ENCODE peak calls at places on chromosomes 1 and 21, in eight cellular contexts. T is endodermal cell, Q is cardiac fibroblast, S is dorsolateral prefrontal cortex, O is spleen, K is T-helper 1 cell, M is non-pigmented ciliary epithelial cell, V is NCI-H69. G is an unnamed sample.

GRCh38 chr1:2360588-2361364 is 30.6 kb downstream of the MORN1 start:
- DNase-seq in T (no peak), Q (peak), S (no peak), O (peak), K (no peak), M (no peak), V (no peak), G (no peak)

GRCh38 chr1:236870721-236871120 is 75.6 kb downstream of the MTR start:
- DNase-seq in T (no peak), Q (no peak), S (no peak), O (no peak), K (no peak), M (no peak), V (no peak), G (no peak)

GRCh38 chr1:94660994-94661393 is 119.4 kb upstream of the F3 start:
- DNase-seq in T (peak), Q (no peak), S (no peak), O (no peak), K (no peak), M (no peak), V (no peak), G (no peak)

GRCh38 chr1:10457910-10458309 is 8.1 kb downstream of the CORT start:
- DNase-seq in T (no peak), Q (no peak), S (no peak), O (no peak), K (no peak), M (no peak), V (peak), G (no peak)

GRCh38 chr1:76303348-76303712 is 228.8 kb downstream of the ST6GALNAC3 start:
- DNase-seq in T (no peak), Q (no peak), S (no peak), O (no peak), K (no peak), M (no peak), V (peak), G (no peak)

GRCh38 chr1:226545806-226546596 is 2.6 kb upstream of the STUM start:
- DNase-seq in T (no peak), Q (no peak), S (no peak), O (no peak), K (no peak), M (no peak), V (no peak), G (no peak)

GRCh38 chr1:109805486-109806180 is 41.9 kb upstream of the EPS8L3 start:
- DNase-seq in T (peak), Q (peak), S (no peak), O (no peak), K (no peak), M (no peak), V (peak), G (no peak)

GRCh38 chr1:245411245-245411644 is 256.5 kb downstream of the KIF26B start:
- DNase-seq in T (no peak), Q (no peak), S (no peak), O (no peak), K (no peak), M (peak), V (no peak), G (no peak)

GRCh38 chr1:36108314-36108713 is 16.7 kb downstream of the COL8A2 start:
- DNase-seq in T (no peak), Q (no peak), S (no peak), O (no peak), K (no peak), M (no peak), V (no peak), G (peak)

GRCh38 chr1:75727571-75727970 is 3.1 kb downstream of the ACADM start:
- DNase-seq in T (no peak), Q (no peak), S (no peak), O (no peak), K (no peak), M (no peak), V (no peak), G (no peak)

GRCh38 chr1:7856345-7856744 is 3.5 kb upstream of the UTS2 start:
- DNase-seq in T (peak), Q (peak), S (no peak), O (no peak), K (no peak), M (no peak), V (no peak), G (no peak)

GRCh38 chr1:167071286-167071685 is 18.9 kb downstream of the GPA33 start:
- DNase-seq in T (peak), Q (no peak), S (no peak), O (no peak), K (no peak), M (no peak), V (no peak), G (no peak)

GRCh38 chr1:59063501-59063900 is 233.4 kb upstream of the FGGY start:
- DNase-seq in T (peak), Q (no peak), S (no peak), O (no peak), K (no peak), M (no peak), V (peak), G (no peak)

GRCh38 chr1:242178924-242179708 is 180.2 kb upstream of the MAP1LC3C start:
- DNase-seq in T (no peak), Q (no peak), S (no peak), O (no peak), K (no peak), M (no peak), V (peak), G (no peak)

GRCh38 chr1:93822710-93823425 is 56.1 kb downstream of the DNTTIP2 start:
- DNase-seq in T (no peak), Q (no peak), S (no peak), O (no peak), K (no peak), M (no peak), V (no peak), G (no peak)

GRCh38 chr1:47436304-47436978 is 1.4 kb upstream of the FOXD2 start:
- DNase-seq in T (peak), Q (peak), S (no peak), O (peak), K (peak), M (no peak), V (peak), G (peak)

GRCh38 chr1:214337536-214337935 is 56.6 kb downstream of the SMYD2 start:
- DNase-seq in T (peak), Q (peak), S (no peak), O (no peak), K (no peak), M (no peak), V (no peak), G (no peak)

GRCh38 chr1:20110679-20111078 is 8.7 kb downstream of the PLA2G2D start:
- DNase-seq in T (no peak), Q (peak), S (no peak), O (no peak), K (no peak), M (peak), V (no peak), G (no peak)

GRCh38 chr1:41152622-41153044 is 89.5 kb downstream of the SCMH1 start:
- DNase-seq in T (no peak), Q (peak), S (no peak), O (no peak), K (no peak), M (peak), V (no peak), G (peak)

GRCh38 chr21:37264808-37265207 is 2.3 kb downstream of the VPS26C start:
- DNase-seq in T (no peak), Q (no peak), S (no peak), O (no peak), K (no peak), M (no peak), V (no peak), G (no peak)

GRCh38 chr1:201295346-201295745 is 12.0 kb downstream of the PKP1 start:
- DNase-seq in T (no peak), Q (no peak), S (no peak), O (no peak), K (no peak), M (no peak), V (no peak), G (no peak)

GRCh38 chr21:15400905-15401304 is 328.9 kb upstream of the USP25 start:
- DNase-seq in T (no peak), Q (peak), S (no peak), O (no peak), K (no peak), M (no peak), V (no peak), G (no peak)

GRCh38 chr1:8718878-8719361 is 98.5 kb downstream of the RERE start:
- DNase-seq in T (peak), Q (no peak), S (no peak), O (no peak), K (no peak), M (no peak), V (peak), G (no peak)

GRCh38 chr1:112026501-112026900 is 37.0 kb upstream of the KCND3 start:
- DNase-seq in T (no peak), Q (no peak), S (no peak), O (no peak), K (no peak), M (no peak), V (no peak), G (no peak)

GRCh38 chr1:1283821-1284220 is 3.6 kb downstream of the SCNN1D start:
- DNase-seq in T (peak), Q (no peak), S (no peak), O (no peak), K (no peak), M (no peak), V (peak), G (no peak)

GRCh38 chr1:192951961-192952460 is 107.1 kb downstream of the UCHL5 start:
- DNase-seq in T (no peak), Q (peak), S (no peak), O (no peak), K (no peak), M (peak), V (no peak), G (peak)

GRCh38 chr1:107477233-107477632 is 336.4 kb downstream of the NTNG1 start:
- DNase-seq in T (peak), Q (no peak), S (no peak), O (no peak), K (no peak), M (no peak), V (peak), G (no peak)

GRCh38 chr1:156845055-156845952 is 13.6 kb downstream of the INSRR start:
- DNase-seq in T (peak), Q (no peak), S (no peak), O (peak), K (no peak), M (no peak), V (no peak), G (no peak)

GRCh38 chr1:23384312-23385058 is 14.8 kb upstream of the ZNF436 start:
- DNase-seq in T (peak), Q (peak), S (no peak), O (no peak), K (no peak), M (no peak), V (no peak), G (no peak)

GRCh38 chr1:45443580-45444446 is 47.1 kb downstream of the TESK2 start:
- DNase-seq in T (no peak), Q (no peak), S (no peak), O (no peak), K (no peak), M (no peak), V (no peak), G (no peak)

GRCh38 chr1:43068911-43069310 is 103.2 kb downstream of the EBNA1BP2 start:
- DNase-seq in T (no peak), Q (no peak), S (no peak), O (no peak), K (no peak), M (no peak), V (no peak), G (no peak)

GRCh38 chr1:179440971-179441370 is 75.2 kb downstream of the AXDND1 start:
- DNase-seq in T (no peak), Q (no peak), S (no peak), O (no peak), K (no peak), M (no peak), V (no peak), G (no peak)

GRCh38 chr1:88802950-88803349 is 88.4 kb downstream of the GTF2B start:
- DNase-seq in T (no peak), Q (peak), S (no peak), O (no peak), K (no peak), M (peak), V (no peak), G (no peak)